ENCODE peak calls at places on chromosomes 5 and 9, in four cellular contexts. T is K562, Q is GM12878, J is SK-N-SH. Z is an unnamed sample.

GRCh38 chr5:173866249-173867172 is 21.6 kb upstream of the CPEB4 start:
- DNase-seq in Q (no peak), J (no peak), T (peak; percentile 97), Z (no peak)

GRCh38 chr9:109996936-109997580 is 210.9 kb downstream of the C9orf152 start:
- DNase-seq in J (no peak), Q (no peak), T (no peak), Z (no peak)

GRCh38 chr9:112921549-112921948 is 30.9 kb upstream of the SLC46A2 start:
- DNase-seq in T (peak; percentile 21), Q (no peak), J (peak; percentile 25), Z (no peak)

GRCh38 chr5:69502375-69503143 is 10.0 kb downstream of the OCLN start:
- DNase-seq in T (no peak), J (no peak), Q (no peak), Z (no peak)

GRCh38 chr5:113447651-113448050 is 12.9 kb upstream of the TSSK1B start:
- DNase-seq in T (peak; percentile 21), Q (no peak), J (peak; percentile 69), Z (no peak)

GRCh38 chr9:81455417-81455816 is 233.9 kb downstream of the TLE1 start:
- DNase-seq in T (no peak), J (no peak), Q (no peak), Z (no peak)

GRCh38 chr9:34987160-34988040 is 2.1 kb upstream of the DNAJB5 start:
- DNase-seq in Q (no peak), T (no peak), J (no peak), Z (no peak)

GRCh38 chr5:108487951-108488350 is 106.1 kb upstream of the FBXL17 start:
- DNase-seq in Q (no peak), T (no peak), J (no peak), Z (no peak)

GRCh38 chr5:101977729-101978345 is 318.2 kb downstream of the SLCO4C1 start:
- DNase-seq in Q (peak; percentile 9), J (peak; percentile 54), T (peak; percentile 13), Z (no peak)

GRCh38 chr5:11251242-11251641 is 490.2 kb upstream of the DAP start:
- DNase-seq in Q (no peak), T (no peak), J (no peak), Z (no peak)

GRCh38 chr5:32355694-32356093 is 43.0 kb upstream of the MTMR12 start:
- DNase-seq in Q (no peak), J (no peak), T (no peak), Z (no peak)

GRCh38 chr9:91658513-91659105 is 235.0 kb upstream of the NFIL3 start:
- DNase-seq in T (no peak), J (no peak), Q (no peak), Z (no peak)

GRCh38 chr9:78677326-78677725 is 380.4 kb downstream of the PSAT1 start:
- DNase-seq in T (no peak), Q (no peak), J (no peak), Z (no peak)

DNA sequence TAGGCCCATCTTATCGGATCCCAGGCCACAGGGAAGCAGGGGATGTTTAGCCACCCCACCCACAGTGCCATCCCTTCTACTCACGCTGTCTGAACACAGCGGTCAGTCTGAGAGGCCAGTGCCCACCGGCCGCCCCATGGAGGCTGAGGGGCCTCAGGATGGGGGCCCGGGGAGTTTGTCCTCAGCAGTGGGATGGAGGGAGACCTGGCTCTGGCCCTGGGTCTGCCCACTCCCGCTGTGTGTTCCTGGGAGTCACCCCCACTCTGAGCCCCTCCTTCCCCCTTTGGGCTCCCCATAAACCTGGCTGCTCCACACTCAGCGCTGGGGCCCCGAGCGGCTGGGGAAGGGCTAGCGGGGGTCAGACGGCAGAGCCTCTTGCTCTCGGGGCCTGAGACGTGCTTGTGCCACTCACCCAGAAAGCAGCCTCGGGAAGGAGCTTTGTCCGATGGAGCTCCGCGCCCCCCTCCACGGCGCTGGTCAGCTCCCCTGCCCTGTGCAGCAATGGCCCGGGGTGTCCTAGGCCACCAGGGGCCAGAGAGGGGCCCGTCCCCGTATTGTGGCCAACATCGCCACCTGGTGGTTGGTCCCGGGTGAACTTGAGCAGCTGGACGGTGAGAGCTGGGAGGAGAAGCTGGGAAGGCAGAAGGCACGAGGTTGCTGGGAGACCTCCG is 10.9 kb upstream of the LAMC3 start:
- DNase-seq in T (peak; percentile 100), J (peak; percentile 96), Q (no peak), Z (peak; percentile 99)
- TF ChIP-seq NRF1 in T (no peak), J (no peak), Q (no peak), Z (no peak)

GRCh38 chr5:148733601-148734438 is 79.5 kb upstream of the HTR4 start:
- DNase-seq in J (peak; percentile 30), Q (no peak), T (peak; percentile 50), Z (peak; percentile 82)
- TF ChIP-seq RAD21 in J (peak; percentile 86), Q (peak; percentile 84), T (peak; percentile 93), Z (peak; percentile 77)

GRCh38 chr5:66302344-66302743 is 158.2 kb downstream of the SREK1 start:
- DNase-seq in T (no peak), Q (no peak), J (no peak), Z (no peak)

GRCh38 chr5:66306844-66307315 is 162.8 kb downstream of the SREK1 start:
- DNase-seq in T (peak; percentile 23), Q (no peak), J (no peak), Z (no peak)

GRCh38 chr5:66307647-66308257 is 163.7 kb downstream of the SREK1 start:
- DNase-seq in Q (no peak), J (peak; percentile 54), T (peak; percentile 53), Z (no peak)

DNA sequence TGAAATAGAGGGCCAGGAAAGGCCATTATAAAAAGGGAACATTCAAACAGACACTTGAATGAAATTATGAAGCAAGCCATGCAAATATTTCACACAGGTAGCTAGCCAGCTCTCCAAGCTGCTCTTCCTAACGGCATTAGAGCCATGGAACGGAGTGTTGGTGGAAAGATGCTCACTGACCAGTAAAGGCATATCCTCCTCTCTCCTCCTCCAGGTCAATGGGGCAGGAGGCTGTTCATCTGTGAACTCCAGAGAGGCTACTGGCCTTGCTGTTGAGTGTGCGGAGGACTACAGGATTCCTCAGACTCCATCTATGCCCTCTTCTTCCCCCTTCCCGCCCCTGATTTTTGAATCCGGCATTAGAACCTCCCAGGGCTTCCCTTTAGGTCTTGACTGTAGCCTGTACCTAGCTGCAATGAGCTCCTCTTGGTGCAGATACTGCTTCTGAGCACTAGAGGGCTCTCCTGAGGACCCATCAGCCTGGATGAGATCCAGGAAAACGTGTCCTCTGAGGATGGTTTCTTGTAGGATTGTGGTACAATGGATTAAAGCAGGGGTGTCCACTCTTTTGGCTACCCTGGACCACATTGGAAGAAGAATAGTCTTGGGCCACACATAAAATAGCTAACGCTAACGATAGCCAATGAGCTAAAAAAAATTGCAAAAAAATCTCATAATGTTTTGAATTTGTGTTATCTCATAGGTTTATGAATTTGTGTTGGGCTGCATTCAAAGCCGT is 162.2 kb downstream of the SREK1 start:
- DNase-seq in J (peak; percentile 78), T (peak; percentile 69), Q (no peak), Z (peak; percentile 34)
- TF ChIP-seq NRF1 in J (no peak), T (no peak), Q (no peak), Z (no peak)

GRCh38 chr5:110853267-110853666 is 114.5 kb downstream of the SLC25A46 start:
- DNase-seq in J (no peak), Q (no peak), T (no peak), Z (no peak)
- TF ChIP-seq RAD21 in J (no peak), Q (no peak), T (no peak), Z (no peak)

GRCh38 chr9:87871425-87872078 is 11.1 kb upstream of the SPATA31E1 start:
- DNase-seq in Q (no peak), T (no peak), J (peak; percentile 40), Z (no peak)

GRCh38 chr9:87869082-87869481 is 13.6 kb upstream of the SPATA31E1 start:
- DNase-seq in Q (no peak), T (no peak), J (no peak), Z (peak; percentile 43)

GRCh38 chr9:87873607-87874319 is 8.9 kb upstream of the SPATA31E1 start:
- DNase-seq in J (no peak), Q (no peak), T (no peak), Z (peak; percentile 29)

GRCh38 chr9:87874320-87874655 is 8.4 kb upstream of the SPATA31E1 start:
- DNase-seq in J (no peak), Q (no peak), T (no peak), Z (no peak)

DNA sequence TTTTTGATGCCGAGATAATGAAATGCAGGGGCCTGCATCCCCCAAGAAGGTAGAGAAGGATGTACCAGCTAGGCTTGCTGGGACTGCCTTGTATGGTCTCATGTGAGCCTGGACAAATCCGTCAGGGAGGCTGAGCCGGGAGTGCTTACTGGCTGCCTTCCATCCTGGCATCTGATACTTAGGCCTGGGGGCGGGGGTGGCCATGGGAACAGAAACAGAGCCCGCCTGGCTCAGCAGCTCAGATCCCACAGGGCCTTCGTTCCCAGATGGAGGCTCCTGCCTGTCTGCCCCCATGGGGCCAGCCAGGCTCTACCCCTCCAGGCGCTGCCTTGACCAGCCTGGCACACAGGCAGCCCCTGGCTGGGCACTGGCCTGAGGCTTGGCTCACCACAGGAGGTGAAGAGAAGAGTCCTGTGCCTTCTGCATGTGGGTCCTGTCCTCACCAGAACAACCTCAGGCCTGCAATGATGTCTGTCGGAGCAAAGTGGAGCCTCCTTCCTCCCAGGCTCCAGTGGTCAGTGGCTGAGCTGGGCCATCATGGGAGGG is 10.5 kb upstream of the SPATA31E1 start:
- DNase-seq in T (no peak), J (peak; percentile 85), Q (no peak), Z (no peak)
- TF ChIP-seq NRF1 in T (no peak), J (no peak), Q (no peak), Z (no peak)

DNA sequence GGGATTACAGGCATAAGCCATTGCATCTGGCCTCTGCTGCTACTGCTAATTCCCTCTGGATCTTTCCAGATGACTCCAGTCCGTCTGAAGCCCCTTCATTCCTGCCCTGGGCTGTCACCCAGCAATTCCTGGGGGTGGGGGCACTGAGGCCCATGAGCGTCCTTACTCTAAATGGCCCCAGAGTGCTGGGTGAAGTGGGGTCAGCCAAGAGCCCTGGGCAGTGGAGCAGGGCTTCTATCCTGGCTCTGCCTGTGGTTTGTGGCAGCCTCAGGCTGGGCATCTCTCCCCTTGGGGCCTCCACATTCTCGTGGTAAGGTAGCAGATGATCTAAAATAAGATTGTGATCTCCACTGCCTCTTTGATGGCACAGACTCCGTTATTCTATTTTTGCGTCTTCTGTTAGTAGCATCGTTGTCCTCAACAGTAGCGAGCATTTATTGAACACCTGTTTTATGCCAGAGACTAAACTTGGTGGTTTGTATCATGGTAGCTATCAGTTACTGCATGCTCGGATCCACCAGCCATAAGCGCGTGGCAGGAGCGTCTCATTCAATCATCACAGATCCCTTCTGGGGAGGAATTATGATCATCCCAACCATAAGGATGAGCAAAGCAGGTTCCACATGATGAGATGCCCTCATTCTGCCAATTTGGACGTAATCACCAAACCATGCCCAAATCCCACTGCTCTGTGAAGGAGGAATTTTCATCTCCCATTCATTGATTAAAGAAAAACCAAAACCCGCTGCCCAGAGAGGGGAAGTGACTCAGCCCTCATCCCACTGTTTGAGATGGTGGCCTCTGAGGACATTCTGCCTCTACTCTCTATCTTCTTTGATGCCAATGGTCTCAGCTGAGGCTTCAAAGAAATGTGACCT is 21.9 kb upstream of the DUSP1 start:
- DNase-seq in Q (no peak), T (no peak), J (no peak), Z (no peak)
- TF ChIP-seq RAD21 in Q (no peak), T (no peak), J (no peak), Z (no peak)

GRCh38 chr5:1111727-1112289 is at the start of gene SLC12A7:
- DNase-seq in Q (no peak), J (peak; percentile 72), T (peak; percentile 78), Z (no peak)
- TF ChIP-seq NRF1 in Q (no peak), J (no peak), T (no peak), Z (no peak)

GRCh38 chr5:88450239-88450638 is 181.6 kb upstream of the TMEM161B start:
- DNase-seq in Q (no peak), J (no peak), T (no peak), Z (no peak)
- TF ChIP-seq RAD21 in Q (no peak), J (no peak), T (no peak), Z (no peak)